ENCODE peak calls at places on chromosomes 4 and X, in seven cellular contexts. Y is A673, I is aorta, R is mesendoderm, K is right atrium auricular region, W is neuronal stem cell, M is trophoblast cell. J is an unnamed sample.

GRCh38 chr4:99572527-99573240 is 1.9 kb upstream of the MTTP start:
- DNase-seq in I (no peak), M (no peak), Y (no peak), R (no peak), W (no peak), K (no peak), J (no peak)

GRCh38 chr4:86256086-86256485 is 103.8 kb downstream of the MAPK10 start:
- DNase-seq in Y (no peak), M (no peak), W (no peak), R (no peak), K (no peak), I (no peak), J (no peak)

GRCh38 chr4:6386091-6386490 is 86.3 kb downstream of the PPP2R2C start:
- DNase-seq in R (no peak), K (no peak), M (no peak), I (peak; percentile 31), Y (no peak), W (no peak), J (no peak)

GRCh38 chr4:110005461-110006056 is 92.9 kb downstream of the EGF start:
- DNase-seq in M (peak; percentile 4), R (peak; percentile 62), W (peak; percentile 37), K (no peak), Y (peak; percentile 84), I (no peak), J (peak; percentile 47)

GRCh38 chrX:49761481-49761880 is 65.7 kb upstream of the PAGE1 start:
- DNase-seq in R (peak; percentile 22), W (peak; percentile 1), K (no peak), Y (peak; percentile 34), M (no peak), I (no peak), J (no peak)

GRCh38 chrX:65451663-65452062 is 82.9 kb downstream of the LAS1L start:
- DNase-seq in M (no peak), Y (peak; percentile 13), I (no peak), K (no peak), R (peak; percentile 55), W (no peak), J (no peak)

GRCh38 chr4:9762823-9763475 is 18.5 kb upstream of the DRD5 start:
- DNase-seq in Y (peak; percentile 74), R (peak; percentile 91), W (peak; percentile 76), M (peak; percentile 59), K (peak; percentile 61), I (no peak), J (peak; percentile 52)

GRCh38 chr4:88078592-88078991 is 71.2 kb downstream of the PKD2 start:
- DNase-seq in M (no peak), I (no peak), Y (no peak), R (peak; percentile 27), K (no peak), W (no peak), J (no peak)

GRCh38 chrX:39869846-39870601 is 227.7 kb downstream of the BCOR start:
- DNase-seq in K (no peak), Y (no peak), M (no peak), I (no peak), W (no peak), R (no peak), J (no peak)

GRCh38 chr4:128663325-128663724 is 146.2 kb upstream of the JADE1 start:
- DNase-seq in W (no peak), I (no peak), R (no peak), M (no peak), K (no peak), Y (no peak), J (no peak)

GRCh38 chrX:68409154-68409553 is 24.1 kb downstream of the OPHN1 start:
- DNase-seq in W (no peak), Y (no peak), M (no peak), K (no peak), I (no peak), R (peak; percentile 34), J (no peak)

GRCh38 chrX:96081891-96082290 is 602.8 kb upstream of the DIAPH2 start:
- DNase-seq in Y (no peak), R (no peak), I (no peak), W (no peak), K (no peak), M (no peak), J (no peak)

GRCh38 chr4:15352508-15352907 is 75.3 kb upstream of the C1QTNF7 start:
- DNase-seq in I (no peak), R (no peak), K (no peak), M (no peak), W (no peak), Y (no peak), J (no peak)

GRCh38 chr4:58711039-58711438 is 1600.9 kb upstream of the IGFBP7 start:
- DNase-seq in K (no peak), Y (no peak), I (no peak), R (no peak), W (no peak), M (no peak), J (no peak)

GRCh38 chr4:158170691-158171455 is 2.0 kb downstream of the GASK1B start:
- DNase-seq in W (no peak), K (peak; percentile 83), M (peak; percentile 37), Y (no peak), R (peak; percentile 33), I (peak; percentile 93), J (no peak)

GRCh38 chr4:158168606-158169005 is 4.2 kb downstream of the GASK1B start:
- DNase-seq in M (no peak), R (no peak), I (no peak), W (no peak), Y (no peak), K (no peak), J (no peak)

GRCh38 chr4:158171456-158171790 is 1.4 kb downstream of the GASK1B start:
- DNase-seq in K (no peak), M (no peak), W (no peak), Y (no peak), I (no peak), R (no peak), J (no peak)

GRCh38 chr4:158169516-158169915 is 3.3 kb downstream of the GASK1B start:
- DNase-seq in M (no peak), W (no peak), K (no peak), I (no peak), Y (no peak), R (no peak), J (no peak)

DNA sequence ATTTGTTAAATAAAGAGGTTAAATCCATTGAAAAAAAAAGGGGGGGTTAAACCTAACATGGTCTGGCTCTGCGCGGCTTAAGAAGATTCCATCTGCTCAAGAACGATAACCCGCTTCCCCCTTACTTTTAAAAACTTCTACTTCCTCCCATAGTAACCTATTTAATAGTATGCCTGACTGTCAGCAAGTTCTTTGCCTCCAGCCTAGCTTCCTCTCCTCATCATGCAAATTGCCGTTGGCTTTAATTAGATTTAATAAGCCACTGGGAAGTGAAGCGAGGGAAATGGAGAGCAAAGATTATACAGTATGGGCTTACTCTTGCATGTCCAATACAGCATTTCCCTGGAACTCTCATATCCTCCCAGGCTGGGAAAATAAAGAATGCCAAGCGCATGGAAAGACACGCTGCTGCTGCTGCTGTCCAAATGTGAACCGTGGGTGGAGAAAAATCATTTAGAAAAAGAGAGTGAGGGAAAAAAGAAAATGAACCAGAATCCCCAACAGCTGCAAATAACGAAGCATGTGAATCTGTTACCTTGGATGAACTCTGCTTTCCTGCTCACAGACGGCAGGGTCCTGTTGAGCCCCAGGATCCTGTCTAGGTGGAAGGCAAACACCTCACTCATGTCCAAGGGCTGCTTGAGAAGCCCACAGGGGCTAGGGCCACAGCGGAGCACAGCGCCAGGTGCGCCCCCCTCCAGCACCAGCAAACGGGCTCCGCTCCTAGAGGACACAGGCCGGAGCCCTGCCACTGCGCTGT is 2.7 kb downstream of the GASK1B start:
- DNase-seq in W (no peak), I (no peak), M (no peak), R (no peak), Y (peak; percentile 69), K (no peak), J (no peak)
- H3K4me3 ChIP-seq in W (no peak overlapping the region), I (peak overlapping the region; percentile 89), M (no peak overlapping the region), R (no peak overlapping the region), Y (peak overlapping the region; percentile 29), K (peak overlapping the region; percentile 54), J (no peak overlapping the region)

GRCh38 chr4:113645288-113645687 is 116.2 kb downstream of the CAMK2D start:
- DNase-seq in W (no peak), K (no peak), Y (no peak), R (no peak), M (no peak), I (no peak), J (no peak)

GRCh38 chr4:113644398-113644797 is 117.1 kb downstream of the CAMK2D start:
- DNase-seq in M (no peak), W (no peak), Y (no peak), K (no peak), I (no peak), R (no peak), J (no peak)

GRCh38 chr4:113643505-113643904 is 118.0 kb downstream of the CAMK2D start:
- DNase-seq in W (no peak), Y (peak; percentile 38), M (no peak), I (no peak), K (no peak), R (no peak), J (no peak)

GRCh38 chr4:113646456-113646809 is 115.1 kb downstream of the CAMK2D start:
- DNase-seq in Y (peak; percentile 52), W (peak; percentile 24), I (no peak), R (peak; percentile 97), M (no peak), K (no peak), J (peak; percentile 4)

DNA sequence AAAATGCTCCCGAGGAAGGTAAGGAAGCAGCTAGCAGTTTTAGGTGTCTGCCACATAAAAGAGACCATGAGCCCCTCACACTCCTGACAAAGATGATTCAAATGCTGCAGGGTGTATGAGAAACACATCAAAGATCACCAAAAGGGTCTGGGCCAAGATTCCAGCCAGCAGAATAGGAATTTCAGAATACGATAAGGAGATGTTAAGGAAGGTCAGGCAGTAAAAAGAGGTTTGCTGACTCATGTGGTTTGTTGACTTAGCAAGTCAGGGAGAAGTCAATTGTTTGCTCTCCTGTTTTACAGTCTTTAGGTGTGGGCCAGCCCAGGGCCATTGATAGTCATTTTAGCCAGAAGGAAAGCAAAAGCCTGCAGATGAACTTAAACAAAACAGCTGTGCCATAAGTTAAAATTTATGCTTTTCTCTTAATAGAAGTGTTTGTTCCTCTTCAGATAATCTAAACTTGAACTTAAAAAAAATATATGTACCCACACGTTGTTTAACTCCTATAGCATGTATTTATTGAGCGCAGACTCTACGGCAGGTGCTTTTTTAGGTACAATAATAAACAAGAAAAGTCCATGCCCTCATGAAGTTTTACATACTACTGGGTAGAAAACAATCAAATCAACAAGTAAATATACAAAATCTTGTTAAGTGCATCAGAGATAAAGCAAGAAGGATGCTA is 115.6 kb downstream of the CAMK2D start:
- DNase-seq in R (peak; percentile 95), M (no peak), Y (no peak), I (no peak), W (no peak), K (no peak), J (peak; percentile 86)
- H3K4me1 ChIP-seq in R (peaks cover 2% of the 10 kb centered on the region), M (no peaks in the 10 kb centered on the region), Y (peaks cover 14% of the 10 kb centered on the region), I (peaks cover 6% of the 10 kb centered on the region), W (peaks cover 10% of the 10 kb centered on the region), K (peaks cover 51% of the 10 kb centered on the region), J (peaks cover 34% of the 10 kb centered on the region)

DNA sequence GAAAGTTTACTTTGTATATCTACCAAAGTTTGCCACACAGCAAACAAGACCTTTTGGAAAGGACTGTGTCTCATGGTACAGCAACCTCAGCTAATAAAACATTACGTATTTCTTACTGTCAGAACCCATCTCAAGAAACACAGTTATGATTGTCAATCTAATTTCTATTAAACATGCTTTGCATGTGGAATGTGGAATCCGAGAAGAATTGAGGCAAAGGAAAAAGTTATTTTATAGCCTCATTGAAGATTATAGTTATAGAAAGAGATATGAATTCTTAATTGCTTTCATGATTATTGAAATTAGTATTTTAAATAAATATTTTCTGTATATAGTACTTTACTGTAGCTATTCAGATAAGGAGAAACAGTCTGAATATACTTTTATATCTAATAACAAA is 5.4 kb downstream of the PCDH7 start:
- DNase-seq in K (no peak), R (no peak), M (no peak), I (no peak), W (no peak), Y (peak; percentile 35), J (no peak)
- H3K4me3 ChIP-seq in K (no peak overlapping the region), R (no peak overlapping the region), M (no peak overlapping the region), I (peak overlapping the region; percentile 95), W (no peak overlapping the region), Y (peak overlapping the region; percentile 93), J (peak overlapping the region; percentile 56)

GRCh38 chrX:2710041-2710471 is 19.0 kb downstream of the CD99 start:
- DNase-seq in M (peak; percentile 59), I (no peak), K (no peak), R (peak; percentile 62), Y (peak; percentile 87), W (no peak), J (peak; percentile 72)
- H3K4me1 ChIP-seq in M (peaks cover 32% of the 10 kb centered on the region), I (no peaks in the 10 kb centered on the region), K (peaks cover 56% of the 10 kb centered on the region), R (peaks cover 11% of the 10 kb centered on the region), Y (peaks cover 87% of the 10 kb centered on the region), W (peaks cover 43% of the 10 kb centered on the region), J (peaks cover 52% of the 10 kb centered on the region)